ENCODE peak calls at places on chromosome 5, in ten cellular contexts. N, T, F, A, J, U, G, E, I and D are unnamed samples.

GRCh38 chr5:163504091-163504931 is 1.1 kb upstream of the MAT2B start:
- DNase-seq in U (no peak), E (no peak), N (peak), T (peak), J (peak), F (no peak), G (peak), I (peak), A (no peak), D (no peak)

GRCh38 chr5:139131062-139131856 is 66.9 kb downstream of the SIL1 start:
- DNase-seq in T (peak), A (no peak), N (no peak), I (no peak), G (peak), F (no peak), J (no peak), U (no peak), E (peak), D (peak)

GRCh38 chr5:151239237-151239861 is 13.6 kb upstream of the GM2A start:
- DNase-seq in E (peak), I (no peak), F (peak), J (peak), T (peak), G (peak), A (no peak), U (no peak), N (peak), D (peak)

GRCh38 chr5:17411436-17411835 is 86.6 kb upstream of the TAF11L2 start:
- DNase-seq in T (no peak), F (no peak), A (no peak), E (no peak), U (no peak), G (no peak), J (no peak), N (no peak), I (no peak), D (no peak)

GRCh38 chr5:14821721-14822120 is 49.9 kb downstream of the ANKH start:
- DNase-seq in J (no peak), G (no peak), T (no peak), I (no peak), N (no peak), E (no peak), F (no peak), U (no peak), A (no peak), D (no peak)

GRCh38 chr5:157473383-157474370 is 13.7 kb downstream of the NIPAL4 start:
- DNase-seq in F (no peak), U (no peak), A (no peak), N (no peak), E (no peak), I (no peak), J (no peak), T (no peak), G (no peak), D (no peak)

GRCh38 chr5:181223041-181223728 is at the start of gene TRIM41:
- DNase-seq in E (no peak), G (peak), U (peak), I (no peak), J (peak), A (no peak), N (peak), T (peak), F (peak), D (peak)

GRCh38 chr5:53971566-53971965 is 338.8 kb downstream of the ARL15 start:
- DNase-seq in G (no peak), N (no peak), U (no peak), T (no peak), J (no peak), F (no peak), I (no peak), E (no peak), A (no peak), D (no peak)

GRCh38 chr5:99025298-99026045 is 96.7 kb upstream of the CHD1 start:
- DNase-seq in F (no peak), I (no peak), N (no peak), U (no peak), A (no peak), J (no peak), E (no peak), G (no peak), T (no peak), D (no peak)

GRCh38 chr5:122162100-122162499 is 32.8 kb downstream of the ZNF474 start:
- DNase-seq in G (no peak), A (no peak), I (no peak), J (no peak), T (no peak), E (no peak), N (no peak), U (no peak), F (no peak), D (no peak)

GRCh38 chr5:73496984-73497457 is 1.2 kb upstream of the BTF3 start:
- DNase-seq in T (no peak), U (no peak), E (peak), J (no peak), F (no peak), I (peak), N (peak), A (no peak), G (no peak), D (no peak)

GRCh38 chr5:32339198-32339597 is 26.5 kb upstream of the MTMR12 start:
- DNase-seq in T (no peak), E (no peak), I (no peak), A (no peak), N (peak), U (no peak), G (no peak), J (no peak), F (no peak), D (no peak)

GRCh38 chr5:75510836-75511434 is 494 bp downstream of the CERT1 start:
- DNase-seq in A (no peak), G (peak), T (peak), I (no peak), N (peak), E (no peak), F (peak), U (peak), J (peak), D (peak)

GRCh38 chr5:100697970-100698369 is 162.8 kb downstream of the FAM174A start:
- DNase-seq in T (no peak), N (no peak), J (no peak), E (no peak), I (no peak), G (no peak), F (no peak), U (no peak), A (no peak), D (no peak)

GRCh38 chr5:149157330-149157729 is 16.0 kb downstream of the ABLIM3 start:
- DNase-seq in A (no peak), N (no peak), J (no peak), F (no peak), T (no peak), G (no peak), U (no peak), E (no peak), I (no peak), D (no peak)

GRCh38 chr5:10702040-10702629 is 58.9 kb downstream of the DAP start:
- DNase-seq in J (no peak), G (peak), E (no peak), U (no peak), A (no peak), F (no peak), I (no peak), T (no peak), N (no peak), D (peak)

GRCh38 chr5:125894383-125894782 is 528.8 kb upstream of the GRAMD2B start:
- DNase-seq in A (no peak), N (no peak), F (no peak), G (no peak), I (no peak), J (no peak), U (no peak), E (no peak), T (no peak), D (no peak)

GRCh38 chr5:59093329-59093728 is 510.5 kb downstream of the RAB3C start:
- DNase-seq in I (no peak), F (no peak), T (no peak), E (no peak), U (no peak), J (no peak), N (no peak), A (no peak), G (no peak), D (no peak)